ENCODE peak calls at places on chromosome X, in seven cellular contexts. Z is IMR-90, T is HepG2, N is neural progenitor cell, V is hepatocyte, A is H9, S is fibroblast of lung. E is an unnamed sample. For H4K20me1, the result is how much of the 10 kb centered on the place peaks cover.

GRCh38 chrX:16882702-16883486 is 12.7 kb upstream of the RBBP7 start:
- DNase-seq in Z (peak), T (peak), N (peak), V (peak), A (peak), S (peak), E (peak)

GRCh38 chrX:8189096-8189830 is 18.2 kb upstream of the VCX2 start:
- DNase-seq in Z (no peak), T (no peak), N (no peak), V (no peak), A (no peak), S (no peak), E (no peak)

GRCh38 chrX:46588263-46588662 is 14.7 kb downstream of the CHST7 start:
- DNase-seq in Z (peak), T (no peak), N (no peak), V (no peak), A (peak), S (peak), E (peak)

GRCh38 chrX:46953597-46953996 is 41.4 kb downstream of the JADE3 start:
- DNase-seq in Z (no peak), T (peak), N (peak), V (no peak), A (peak), S (no peak), E (no peak)

GRCh38 chrX:17104433-17104832 is 158.0 kb downstream of the REPS2 start:
- DNase-seq in Z (no peak), T (no peak), N (no peak), V (no peak), A (no peak), S (no peak), E (no peak)

GRCh38 chrX:124341361-124342132 is 4.8 kb upstream of the SH2D1A start:
- DNase-seq in Z (no peak), T (no peak), N (no peak), V (no peak), A (no peak), S (no peak), E (no peak)

GRCh38 chrX:74369666-74370065 is 51.6 kb upstream of the SLC16A2 start:
- DNase-seq in Z (no peak), T (no peak), N (no peak), V (no peak), A (no peak), S (no peak), E (no peak)

GRCh38 chrX:71282514-71283408 is 674 bp upstream of the NONO start:
- DNase-seq in Z (peak), T (peak), N (peak), V (peak), A (no peak), S (peak), E (peak)

GRCh38 chrX:110578270-110578669 is 217.3 kb downstream of the CHRDL1 start:
- DNase-seq in Z (no peak), T (no peak), N (peak), V (no peak), A (no peak), S (no peak), E (no peak)

GRCh38 chrX:20362268-20363002 is 95.7 kb upstream of the RPS6KA3 start:
- DNase-seq in Z (peak), T (peak), N (peak), V (peak), A (no peak), S (peak), E (peak)

GRCh38 chrX:107700317-107700774 is 72.0 kb downstream of the PRPS1 start:
- DNase-seq in Z (no peak), T (no peak), N (no peak), V (peak), A (no peak), S (peak), E (peak)

GRCh38 chrX:53300157-53300556 is 18.8 kb upstream of the IQSEC2 start:
- DNase-seq in Z (no peak), T (no peak), N (no peak), V (no peak), A (no peak), S (no peak), E (no peak)

GRCh38 chrX:69264134-69264533 is 98.9 kb upstream of the PJA1 start:
- DNase-seq in Z (no peak), T (no peak), N (peak), V (no peak), A (peak), S (no peak), E (no peak)

GRCh38 chrX:41108007-41108683 is 22.9 kb downstream of the USP9X start:
- DNase-seq in Z (no peak), T (no peak), N (no peak), V (no peak), A (no peak), S (peak), E (no peak)
- H4K20me1 ChIP-seq in Z (half or more), T (half or more), N (half or more), V (half or more), A (under half), S (under half), E (half or more)

GRCh38 chrX:149199734-149200133 is 305.4 kb downstream of the IDS start:
- DNase-seq in Z (no peak), T (no peak), N (no peak), V (no peak), A (no peak), S (no peak), E (no peak)

DNA sequence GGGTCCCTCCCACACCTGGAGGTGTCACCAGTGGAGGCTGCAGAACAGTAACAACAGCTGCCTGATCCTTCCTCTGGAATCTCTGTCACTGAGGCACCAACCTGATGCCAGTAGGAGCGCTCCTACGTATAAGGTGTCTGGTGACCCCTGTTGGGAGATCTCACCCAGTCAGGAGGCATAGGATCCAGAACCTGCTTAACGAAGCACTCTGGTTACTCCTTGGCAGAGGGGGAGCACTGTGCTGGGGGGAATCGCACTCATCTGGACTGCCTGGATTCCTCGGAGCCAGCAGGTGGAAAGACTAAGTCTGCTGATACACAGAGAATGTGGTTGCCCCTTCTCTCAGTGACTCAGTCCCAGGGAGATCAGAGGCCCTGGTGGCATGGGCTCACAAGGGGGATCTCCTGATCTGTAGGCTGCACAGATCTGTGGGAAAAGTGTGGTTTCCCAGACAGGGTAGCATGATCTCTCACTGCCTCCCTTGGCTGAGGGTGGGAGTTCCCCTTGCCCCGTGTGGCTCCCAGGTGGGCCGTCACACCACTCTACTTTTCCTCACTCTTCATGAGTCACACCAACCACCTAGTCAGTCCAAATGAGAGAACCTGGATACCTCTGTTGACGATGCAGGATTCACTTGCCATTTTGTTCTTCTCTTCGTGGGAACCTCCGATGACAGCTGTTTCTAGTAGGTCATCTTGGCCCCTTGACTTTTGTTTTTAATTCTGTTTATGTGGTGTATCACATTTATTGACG is 305.9 kb downstream of the IDS start:
- DNase-seq in Z (no peak), T (no peak), N (no peak), V (no peak), A (no peak), S (no peak), E (no peak)
- H3K27ac ChIP-seq in Z (no peak), T (no peak), N (no peak), V (no peak), A (no peak), S (no peak), E (no peak)

DNA sequence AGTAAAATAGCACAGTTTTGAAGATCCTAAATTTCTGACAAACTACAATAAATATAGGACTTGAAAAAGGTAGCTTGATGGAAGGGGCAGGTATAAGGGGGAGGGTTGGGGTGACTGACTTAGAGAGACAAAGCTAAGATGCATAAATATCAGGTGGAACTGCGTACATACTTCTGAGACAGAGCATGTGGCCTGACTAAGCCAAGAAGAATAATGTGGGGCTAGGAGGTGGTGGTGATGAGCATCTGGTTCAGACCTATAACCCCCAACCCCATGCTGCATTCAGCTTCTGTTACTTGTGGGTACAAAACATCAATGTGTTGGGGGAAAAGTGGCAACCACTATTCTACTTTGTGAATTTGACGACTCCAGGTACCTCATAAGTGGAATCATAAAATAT is 19.8 kb downstream of the USP9X start:
- DNase-seq in Z (no peak), T (no peak), N (no peak), V (no peak), A (no peak), S (no peak), E (no peak)
- H4K20me1 ChIP-seq in Z (half or more), T (half or more), N (half or more), V (half or more), A (under half), S (under half), E (half or more)

DNA sequence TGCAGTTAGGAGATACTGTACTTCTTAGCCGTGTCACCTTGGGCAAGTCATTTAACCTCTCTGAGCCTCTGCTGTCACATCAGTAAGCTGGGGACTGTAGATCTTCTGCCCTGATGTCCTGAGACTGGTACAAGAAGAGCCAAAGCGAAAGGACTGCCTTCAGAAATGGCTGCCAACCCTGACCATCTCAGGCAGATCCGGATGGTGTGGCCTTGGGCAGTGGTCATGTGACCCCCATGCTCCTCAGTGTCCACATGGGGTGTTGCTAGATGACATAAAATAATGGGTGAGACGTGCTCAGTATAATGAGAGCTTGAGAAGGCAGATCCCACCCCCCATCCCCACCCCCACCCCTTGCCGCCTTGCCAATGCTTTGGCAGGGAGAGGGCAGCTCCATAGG is 60.4 kb upstream of the MTM1 start:
- DNase-seq in Z (no peak), T (no peak), N (no peak), V (no peak), A (no peak), S (no peak), E (no peak)
- H3K27ac ChIP-seq in Z (no peak), T (no peak), N (no peak), V (no peak), A (peak), S (no peak), E (no peak)

GRCh38 chrX:153881281-153881680 is 4.7 kb downstream of the L1CAM start:
- DNase-seq in Z (no peak), T (no peak), N (no peak), V (no peak), A (no peak), S (no peak), E (no peak)

GRCh38 chrX:153884136-153885076 is 1.6 kb downstream of the L1CAM start:
- DNase-seq in Z (no peak), T (no peak), N (no peak), V (no peak), A (no peak), S (no peak), E (no peak)

GRCh38 chrX:153883163-153883843 is 2.7 kb downstream of the L1CAM start:
- DNase-seq in Z (no peak), T (no peak), N (no peak), V (no peak), A (no peak), S (no peak), E (no peak)

GRCh38 chrX:153882086-153882498 is 3.9 kb downstream of the L1CAM start:
- DNase-seq in Z (peak), T (peak), N (no peak), V (no peak), A (no peak), S (no peak), E (no peak)

GRCh38 chrX:153882557-153882956 is 3.4 kb downstream of the L1CAM start:
- DNase-seq in Z (no peak), T (peak), N (no peak), V (no peak), A (no peak), S (no peak), E (no peak)
- H4K20me1 ChIP-seq in Z (under half), T (under half), N (under half), V (under half), A (under half), S (under half), E (under half)

E was measured in astrocyte.